ENCODE peak calls at places on chromosomes 1 and 21, in nine cellular contexts. V is left ventricle myocardium inferior; Z is endothelial cell; T is fibroblast of mammary gland; H is heart right ventricle; W is activated naive CD4-positive, alpha-beta T cell treated with Interleukin-2 at 50 U/mL for 16 hours; C is mucosa of gallbladder; K is AG04449; J is hypothalamus. N is an unnamed sample.

GRCh38 chr1:16218014-16218673 is 5.7 kb upstream of the ARHGEF19 start:
- DNase-seq in V (no peak), Z (no peak), T (no peak), H (no peak), W (no peak), C (peak), K (no peak), J (no peak), N (no peak)

GRCh38 chr1:81799939-81800740 is 594 bp upstream of the ADGRL2 start:
- DNase-seq in V (peak), Z (peak), T (peak), H (peak), W (no peak), C (peak), K (no peak), J (no peak), N (peak)

GRCh38 chr1:204232530-204232929 is 18.7 kb upstream of the GOLT1A start:
- DNase-seq in V (no peak), Z (no peak), T (peak), H (no peak), W (no peak), C (no peak), K (no peak), J (no peak), N (no peak)

GRCh38 chr1:231312389-231312788 is 25.3 kb downstream of the EXOC8 start:
- DNase-seq in V (no peak), Z (no peak), T (no peak), H (no peak), W (no peak), C (no peak), K (no peak), J (no peak), N (no peak)

GRCh38 chr1:25647106-25647505 is 30.5 kb downstream of the MAN1C1 start:
- DNase-seq in V (no peak), Z (no peak), T (no peak), H (no peak), W (no peak), C (no peak), K (no peak), J (no peak), N (no peak)

GRCh38 chr1:32716312-32717126 is 13.9 kb upstream of the SYNC start:
- DNase-seq in V (peak), Z (peak), T (no peak), H (peak), W (peak), C (peak), K (no peak), J (no peak), N (peak)

GRCh38 chr1:49104575-49104974 is 327.9 kb upstream of the BEND5 start:
- DNase-seq in V (no peak), Z (no peak), T (no peak), H (no peak), W (no peak), C (no peak), K (no peak), J (no peak), N (no peak)

GRCh38 chr1:60988827-60989363 is 93.5 kb upstream of the NFIA start:
- DNase-seq in V (peak), Z (no peak), T (peak), H (no peak), W (no peak), C (no peak), K (no peak), J (no peak), N (no peak)

GRCh38 chr1:217090073-217090911 is 367.1 kb upstream of the ESRRG start:
- DNase-seq in V (peak), Z (no peak), T (no peak), H (no peak), W (no peak), C (no peak), K (no peak), J (no peak), N (peak)

GRCh38 chr1:101364370-101365120 is 127.7 kb downstream of the S1PR1 start:
- DNase-seq in V (no peak), Z (no peak), T (no peak), H (no peak), W (no peak), C (no peak), K (no peak), J (no peak), N (no peak)

GRCh38 chr1:166119678-166120077 is 47.1 kb downstream of the FAM78B start:
- DNase-seq in V (no peak), Z (no peak), T (no peak), H (no peak), W (no peak), C (no peak), K (no peak), J (no peak), N (no peak)

GRCh38 chr1:235050911-235051360 is 77.7 kb downstream of the TOMM20 start:
- DNase-seq in V (peak), Z (no peak), T (peak), H (peak), W (no peak), C (no peak), K (no peak), J (no peak), N (no peak)

GRCh38 chr1:246888522-246888921 is 43.2 kb downstream of the AHCTF1 start:
- DNase-seq in V (no peak), Z (no peak), T (no peak), H (no peak), W (no peak), C (no peak), K (no peak), J (no peak), N (no peak)

GRCh38 chr1:84996846-84997666 is at the start of gene MCOLN2:
- DNase-seq in V (peak), Z (peak), T (peak), H (peak), W (peak), C (peak), K (no peak), J (no peak), N (peak)

GRCh38 chr1:236509647-236510401 is 14.0 kb upstream of the LGALS8 start:
- DNase-seq in V (no peak), Z (no peak), T (no peak), H (no peak), W (no peak), C (no peak), K (no peak), J (no peak), N (no peak)

GRCh38 chr1:225653463-225654276 is 747 bp upstream of the ENAH start:
- DNase-seq in V (peak), Z (peak), T (peak), H (peak), W (peak), C (peak), K (peak), J (peak), N (peak)

GRCh38 chr1:18957136-18957521 is 653 bp upstream of the IFFO2 start:
- DNase-seq in V (no peak), Z (peak), T (no peak), H (no peak), W (peak), C (no peak), K (no peak), J (no peak), N (peak)

GRCh38 chr1:63901094-63901493 is 127.3 kb downstream of the ROR1 start:
- DNase-seq in V (no peak), Z (no peak), T (no peak), H (no peak), W (no peak), C (no peak), K (no peak), J (no peak), N (no peak)

GRCh38 chr1:21626921-21627339 is 42.2 kb downstream of the RAP1GAP start:
- DNase-seq in V (no peak), Z (no peak), T (no peak), H (no peak), W (no peak), C (no peak), K (no peak), J (no peak), N (no peak)

GRCh38 chr1:66930823-66931174 is 6.0 kb downstream of the MIER1 start:
- DNase-seq in V (no peak), Z (no peak), T (no peak), H (no peak), W (no peak), C (no peak), K (no peak), J (no peak), N (no peak)

GRCh38 chr1:18856435-18856834 is 3.0 kb downstream of the TAS1R2 start:
- DNase-seq in V (no peak), Z (no peak), T (no peak), H (no peak), W (no peak), C (no peak), K (no peak), J (no peak), N (no peak)

GRCh38 chr21:33059319-33059894 is 10.5 kb upstream of the OLIG1 start:
- DNase-seq in V (no peak), Z (no peak), T (no peak), H (no peak), W (no peak), C (no peak), K (no peak), J (no peak), N (no peak)

GRCh38 chr21:30994917-30995316 is 43.4 kb downstream of the KRTAP19-8 start:
- DNase-seq in V (no peak), Z (no peak), T (no peak), H (no peak), W (no peak), C (no peak), K (no peak), J (no peak), N (no peak)

GRCh38 chr1:76998582-76999189 is 131.4 kb downstream of the ST6GALNAC5 start:
- DNase-seq in V (no peak), Z (no peak), T (peak), H (no peak), W (no peak), C (no peak), K (peak), J (no peak), N (no peak)

GRCh38 chr1:145891143-145891542 is 5.5 kb upstream of the ANKRD35 start:
- DNase-seq in V (no peak), Z (no peak), T (peak), H (no peak), W (no peak), C (peak), K (no peak), J (no peak), N (no peak)

GRCh38 chr1:14896381-14897079 is 257.0 kb upstream of the TMEM51 start:
- DNase-seq in V (no peak), Z (no peak), T (peak), H (no peak), W (no peak), C (no peak), K (no peak), J (no peak), N (no peak)

GRCh38 chr1:24465099-24465498 is 37.5 kb upstream of the RCAN3 start:
- DNase-seq in V (no peak), Z (no peak), T (no peak), H (no peak), W (no peak), C (no peak), K (no peak), J (no peak), N (no peak)

GRCh38 chr21:38646213-38646837 is 148.0 kb upstream of the ERG start:
- DNase-seq in V (no peak), Z (no peak), T (peak), H (no peak), W (no peak), C (no peak), K (no peak), J (no peak), N (no peak)

GRCh38 chr1:63326473-63327380 is 4.4 kb downstream of the FOXD3 start:
- DNase-seq in V (no peak), Z (peak), T (no peak), H (no peak), W (no peak), C (no peak), K (no peak), J (no peak), N (no peak)

GRCh38 chr1:59408608-59409007 is 111.7 kb downstream of the FGGY start:
- DNase-seq in V (no peak), Z (no peak), T (no peak), H (no peak), W (no peak), C (no peak), K (no peak), J (no peak), N (no peak)

N was measured in adrenal gland.